ENCODE peak calls at places on chromosomes 7 and 10, in six cellular contexts. One of them, this sample, is unnamed. For H3K36me3, the result is how much of the 10 kb centered on the place peaks cover.

GRCh38 chr10:126101744-126102143 is 205.4 kb downstream of the FANK1 start:
- DNase-seq in colonic mucosa: no peak
- DNase-seq in CD8-positive, alpha-beta T cell: no peak
- DNase-seq in left lung: no peak
- DNase-seq in ascending aorta: no peak
- DNase-seq in cardiac muscle cell: no peak
- DNase-seq in this sample: no peak

GRCh38 chr7:139936760-139937310 is 107.8 kb downstream of the TBXAS1 start:
- DNase-seq in colonic mucosa: no peak
- DNase-seq in CD8-positive, alpha-beta T cell: no peak
- DNase-seq in left lung: no peak
- DNase-seq in ascending aorta: no peak
- DNase-seq in cardiac muscle cell: peak
- DNase-seq in this sample: no peak

GRCh38 chr10:50244201-50244600 is 7.1 kb downstream of the ASAH2 start:
- DNase-seq in colonic mucosa: no peak
- DNase-seq in CD8-positive, alpha-beta T cell: no peak
- DNase-seq in left lung: no peak
- DNase-seq in ascending aorta: no peak
- DNase-seq in cardiac muscle cell: no peak
- DNase-seq in this sample: no peak

GRCh38 chr7:140631006-140631405 is 9.6 kb downstream of the DENND2A start:
- DNase-seq in colonic mucosa: no peak
- DNase-seq in CD8-positive, alpha-beta T cell: no peak
- DNase-seq in left lung: no peak
- DNase-seq in ascending aorta: no peak
- DNase-seq in cardiac muscle cell: no peak
- DNase-seq in this sample: no peak

GRCh38 chr10:123808286-123808685 is 83.3 kb downstream of the CPXM2 start:
- DNase-seq in colonic mucosa: no peak
- DNase-seq in CD8-positive, alpha-beta T cell: no peak
- DNase-seq in left lung: no peak
- DNase-seq in ascending aorta: no peak
- DNase-seq in cardiac muscle cell: no peak
- DNase-seq in this sample: no peak

GRCh38 chr7:155192961-155193640 is 104.6 kb upstream of the INSIG1 start:
- DNase-seq in colonic mucosa: no peak
- DNase-seq in CD8-positive, alpha-beta T cell: no peak
- DNase-seq in left lung: peak
- DNase-seq in ascending aorta: no peak
- DNase-seq in cardiac muscle cell: no peak
- DNase-seq in this sample: no peak

GRCh38 chr10:95278061-95278988 is 12.5 kb downstream of the PDLIM1 start:
- DNase-seq in colonic mucosa: peak
- DNase-seq in CD8-positive, alpha-beta T cell: no peak
- DNase-seq in left lung: no peak
- DNase-seq in ascending aorta: no peak
- DNase-seq in cardiac muscle cell: peak
- DNase-seq in this sample: no peak

GRCh38 chr10:133100706-133101463 is 13.2 kb downstream of the ADGRA1 start:
- DNase-seq in colonic mucosa: peak
- DNase-seq in CD8-positive, alpha-beta T cell: no peak
- DNase-seq in left lung: no peak
- DNase-seq in ascending aorta: no peak
- DNase-seq in cardiac muscle cell: no peak
- DNase-seq in this sample: peak

GRCh38 chr10:15384154-15384553 is 13.1 kb upstream of the FAM171A1 start:
- DNase-seq in colonic mucosa: peak
- DNase-seq in CD8-positive, alpha-beta T cell: no peak
- DNase-seq in left lung: no peak
- DNase-seq in ascending aorta: no peak
- DNase-seq in cardiac muscle cell: no peak
- DNase-seq in this sample: no peak

GRCh38 chr10:60820093-60820769 is 42.0 kb downstream of the CDK1 start:
- DNase-seq in colonic mucosa: no peak
- DNase-seq in CD8-positive, alpha-beta T cell: no peak
- DNase-seq in left lung: no peak
- DNase-seq in ascending aorta: no peak
- DNase-seq in cardiac muscle cell: peak
- DNase-seq in this sample: no peak

GRCh38 chr7:158910254-158911053 is 54.1 kb downstream of the DYNC2I1 start:
- DNase-seq in colonic mucosa: no peak
- DNase-seq in CD8-positive, alpha-beta T cell: no peak
- DNase-seq in left lung: no peak
- DNase-seq in ascending aorta: no peak
- DNase-seq in cardiac muscle cell: no peak
- DNase-seq in this sample: peak

GRCh38 chr7:5525271-5526189 is 101.9 kb upstream of the TNRC18 start:
- DNase-seq in colonic mucosa: peak
- DNase-seq in CD8-positive, alpha-beta T cell: no peak
- DNase-seq in left lung: no peak
- DNase-seq in ascending aorta: no peak
- DNase-seq in cardiac muscle cell: peak
- DNase-seq in this sample: no peak

GRCh38 chr7:30743371-30744074 is 8.4 kb upstream of the INMT start:
- DNase-seq in colonic mucosa: no peak
- DNase-seq in CD8-positive, alpha-beta T cell: no peak
- DNase-seq in left lung: no peak
- DNase-seq in ascending aorta: no peak
- DNase-seq in cardiac muscle cell: peak
- DNase-seq in this sample: peak

GRCh38 chr10:27701971-27702537 is 43.6 kb downstream of the MKX start:
- DNase-seq in colonic mucosa: no peak
- DNase-seq in CD8-positive, alpha-beta T cell: no peak
- DNase-seq in left lung: no peak
- DNase-seq in ascending aorta: no peak
- DNase-seq in cardiac muscle cell: no peak
- DNase-seq in this sample: no peak

GRCh38 chr10:122258136-122259074 is 12.7 kb upstream of the BTBD16 start:
- DNase-seq in colonic mucosa: no peak
- DNase-seq in CD8-positive, alpha-beta T cell: no peak
- DNase-seq in left lung: no peak
- DNase-seq in ascending aorta: no peak
- DNase-seq in cardiac muscle cell: peak
- DNase-seq in this sample: no peak

GRCh38 chr7:66013938-66014337 is 31.9 kb upstream of the GUSB start:
- DNase-seq in colonic mucosa: no peak
- DNase-seq in CD8-positive, alpha-beta T cell: no peak
- DNase-seq in left lung: no peak
- DNase-seq in ascending aorta: no peak
- DNase-seq in cardiac muscle cell: peak
- DNase-seq in this sample: peak

GRCh38 chr7:1944619-1945210 is 274.6 kb downstream of the ELFN1 start:
- DNase-seq in colonic mucosa: no peak
- DNase-seq in CD8-positive, alpha-beta T cell: no peak
- DNase-seq in left lung: peak
- DNase-seq in ascending aorta: no peak
- DNase-seq in cardiac muscle cell: no peak
- DNase-seq in this sample: peak

GRCh38 chr7:91465595-91466061 is 201.4 kb downstream of the FZD1 start:
- DNase-seq in colonic mucosa: no peak
- DNase-seq in CD8-positive, alpha-beta T cell: no peak
- DNase-seq in left lung: no peak
- DNase-seq in ascending aorta: no peak
- DNase-seq in cardiac muscle cell: peak
- DNase-seq in this sample: no peak

GRCh38 chr7:87599336-87599735 is 1.3 kb downstream of the ABCB1 start:
- DNase-seq in colonic mucosa: peak
- DNase-seq in CD8-positive, alpha-beta T cell: peak
- DNase-seq in left lung: no peak
- DNase-seq in ascending aorta: peak
- DNase-seq in cardiac muscle cell: no peak
- DNase-seq in this sample: peak

GRCh38 chr10:104333728-104334373 is 4.4 kb downstream of the ITPRIP start:
- DNase-seq in colonic mucosa: peak
- DNase-seq in CD8-positive, alpha-beta T cell: no peak
- DNase-seq in left lung: no peak
- DNase-seq in ascending aorta: no peak
- DNase-seq in cardiac muscle cell: no peak
- DNase-seq in this sample: no peak

GRCh38 chr10:132270256-132270655 is 37.5 kb downstream of the STK32C start:
- DNase-seq in colonic mucosa: no peak
- DNase-seq in CD8-positive, alpha-beta T cell: no peak
- DNase-seq in left lung: no peak
- DNase-seq in ascending aorta: no peak
- DNase-seq in cardiac muscle cell: no peak
- DNase-seq in this sample: peak

GRCh38 chr7:11127112-11127785 is 153.6 kb downstream of the PHF14 start:
- DNase-seq in colonic mucosa: no peak
- DNase-seq in CD8-positive, alpha-beta T cell: no peak
- DNase-seq in left lung: no peak
- DNase-seq in ascending aorta: no peak
- DNase-seq in cardiac muscle cell: no peak
- DNase-seq in this sample: no peak

GRCh38 chr7:18457832-18458231 is 37.7 kb upstream of the HDAC9 start:
- DNase-seq in colonic mucosa: no peak
- DNase-seq in CD8-positive, alpha-beta T cell: no peak
- DNase-seq in left lung: no peak
- DNase-seq in ascending aorta: no peak
- DNase-seq in cardiac muscle cell: peak
- DNase-seq in this sample: no peak

GRCh38 chr10:29304259-29305030 is 15.6 kb downstream of the LYZL1 start:
- DNase-seq in colonic mucosa: peak
- DNase-seq in CD8-positive, alpha-beta T cell: peak
- DNase-seq in left lung: no peak
- DNase-seq in ascending aorta: no peak
- DNase-seq in cardiac muscle cell: peak
- DNase-seq in this sample: peak

GRCh38 chr10:5442056-5442989 is 30.0 kb downstream of the NET1 start:
- DNase-seq in colonic mucosa: peak
- DNase-seq in CD8-positive, alpha-beta T cell: peak
- DNase-seq in left lung: no peak
- DNase-seq in ascending aorta: no peak
- DNase-seq in cardiac muscle cell: peak
- DNase-seq in this sample: peak

DNA sequence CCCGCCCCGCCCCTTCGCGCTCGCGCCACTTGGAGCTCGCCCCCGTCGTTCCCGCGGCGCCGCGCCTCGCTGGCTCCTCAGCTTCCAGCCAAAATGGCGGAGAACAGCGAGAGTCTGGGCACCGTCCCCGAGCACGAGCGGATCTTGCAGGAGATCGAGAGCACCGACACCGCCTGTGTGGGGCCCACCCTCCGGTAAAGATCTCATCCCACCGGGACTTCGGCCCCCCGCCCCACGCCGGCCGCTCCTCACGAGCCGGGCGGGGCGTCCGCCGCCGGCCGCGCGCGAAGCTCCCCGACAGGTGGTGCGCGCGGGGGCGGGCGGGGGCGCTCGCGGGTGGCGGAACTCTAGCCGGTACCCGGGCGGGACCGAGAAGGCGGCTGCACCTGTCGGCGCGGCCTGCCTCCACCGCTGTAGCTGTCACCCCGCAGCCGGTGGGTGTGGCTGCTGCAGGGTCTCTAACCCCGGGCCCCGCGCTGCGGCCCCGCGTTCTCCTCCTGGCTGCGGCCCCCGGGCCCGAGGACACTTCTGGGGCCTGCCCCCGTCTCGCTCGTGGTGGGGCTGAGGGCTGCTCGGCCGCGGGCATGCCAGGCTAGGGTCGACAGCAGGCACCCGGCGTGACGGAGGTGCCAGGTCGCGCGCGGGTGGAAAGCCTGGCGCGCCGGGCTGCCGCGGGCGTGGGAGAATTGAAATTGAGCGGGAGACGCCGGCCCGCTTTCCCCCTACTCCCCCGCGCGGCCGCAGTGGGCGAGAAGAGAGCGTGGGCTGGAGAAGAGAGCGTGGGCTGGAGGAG is at the start of gene EXOC6:
- DNase-seq in colonic mucosa: peak
- DNase-seq in CD8-positive, alpha-beta T cell: peak
- DNase-seq in left lung: peak
- DNase-seq in ascending aorta: no peak
- DNase-seq in cardiac muscle cell: peak
- DNase-seq in this sample: peak
- TF ChIP-seq CTCF in colonic mucosa: no peak
- TF ChIP-seq CTCF in CD8-positive, alpha-beta T cell: no peak
- TF ChIP-seq CTCF in left lung: no peak
- TF ChIP-seq CTCF in ascending aorta: no peak
- TF ChIP-seq CTCF in cardiac muscle cell: no peak
- TF ChIP-seq CTCF in this sample: no peak

GRCh38 chr7:94374721-94375120 is 20.0 kb upstream of the COL1A2 start:
- DNase-seq in colonic mucosa: no peak
- DNase-seq in CD8-positive, alpha-beta T cell: no peak
- DNase-seq in left lung: no peak
- DNase-seq in ascending aorta: no peak
- DNase-seq in cardiac muscle cell: peak
- DNase-seq in this sample: no peak

GRCh38 chr7:94376281-94376680 is 18.4 kb upstream of the COL1A2 start:
- DNase-seq in colonic mucosa: no peak
- DNase-seq in CD8-positive, alpha-beta T cell: no peak
- DNase-seq in left lung: no peak
- DNase-seq in ascending aorta: no peak
- DNase-seq in cardiac muscle cell: no peak
- DNase-seq in this sample: no peak

GRCh38 chr7:94375167-94375566 is 19.5 kb upstream of the COL1A2 start:
- DNase-seq in colonic mucosa: no peak
- DNase-seq in CD8-positive, alpha-beta T cell: no peak
- DNase-seq in left lung: peak
- DNase-seq in ascending aorta: no peak
- DNase-seq in cardiac muscle cell: peak
- DNase-seq in this sample: no peak

GRCh38 chr7:94375713-94376112 is 19.0 kb upstream of the COL1A2 start:
- DNase-seq in colonic mucosa: no peak
- DNase-seq in CD8-positive, alpha-beta T cell: no peak
- DNase-seq in left lung: no peak
- DNase-seq in ascending aorta: no peak
- DNase-seq in cardiac muscle cell: peak
- DNase-seq in this sample: no peak

GRCh38 chr7:94374231-94374630 is 20.5 kb upstream of the COL1A2 start:
- DNase-seq in colonic mucosa: peak
- DNase-seq in CD8-positive, alpha-beta T cell: no peak
- DNase-seq in left lung: peak
- DNase-seq in ascending aorta: peak
- DNase-seq in cardiac muscle cell: peak
- DNase-seq in this sample: no peak
- H3K4me3 ChIP-seq in colonic mucosa: no peak
- H3K4me3 ChIP-seq in CD8-positive, alpha-beta T cell: no peak
- H3K4me3 ChIP-seq in left lung: no peak
- H3K4me3 ChIP-seq in ascending aorta: peak
- H3K4me3 ChIP-seq in cardiac muscle cell: no peak
- H3K4me3 ChIP-seq in this sample: no peak

GRCh38 chr7:51607447-51607846 is 290.8 kb upstream of the COBL start:
- DNase-seq in colonic mucosa: no peak
- DNase-seq in CD8-positive, alpha-beta T cell: no peak
- DNase-seq in left lung: no peak
- DNase-seq in ascending aorta: no peak
- DNase-seq in cardiac muscle cell: no peak
- DNase-seq in this sample: no peak
- H3K36me3 ChIP-seq in colonic mucosa: under half
- H3K36me3 ChIP-seq in CD8-positive, alpha-beta T cell: under half
- H3K36me3 ChIP-seq in left lung: under half
- H3K36me3 ChIP-seq in ascending aorta: under half
- H3K36me3 ChIP-seq in cardiac muscle cell: under half
- H3K36me3 ChIP-seq in this sample: under half

DNA sequence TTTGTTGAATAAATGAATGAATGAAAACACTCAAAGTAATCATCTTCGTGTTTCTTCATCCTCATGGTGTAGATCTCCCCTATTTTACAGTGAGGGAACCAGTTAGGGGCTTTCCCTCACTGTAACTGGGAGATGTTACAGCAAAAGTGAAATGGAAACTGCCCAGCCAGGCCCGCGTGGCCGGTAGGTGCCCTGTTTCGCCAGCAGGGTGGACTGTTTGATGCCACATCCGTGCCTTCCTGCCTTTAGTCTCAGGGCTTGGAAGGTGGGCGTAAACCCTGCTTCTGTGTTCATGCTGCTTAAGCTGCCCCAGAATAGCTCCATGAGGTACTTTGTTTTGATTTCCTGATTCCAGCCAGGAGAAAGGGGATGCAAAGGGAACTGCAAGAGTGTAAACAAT is 268.8 kb downstream of the PLXNA4 start:
- DNase-seq in colonic mucosa: no peak
- DNase-seq in CD8-positive, alpha-beta T cell: no peak
- DNase-seq in left lung: no peak
- DNase-seq in ascending aorta: no peak
- DNase-seq in cardiac muscle cell: no peak
- DNase-seq in this sample: no peak
- TF ChIP-seq CTCF in colonic mucosa: no peak
- TF ChIP-seq CTCF in CD8-positive, alpha-beta T cell: no peak
- TF ChIP-seq CTCF in left lung: no peak
- TF ChIP-seq CTCF in ascending aorta: no peak
- TF ChIP-seq CTCF in cardiac muscle cell: no peak
- TF ChIP-seq CTCF in this sample: no peak